ENCODE peak calls at places on chromosome 20, in seven cellular contexts. N, Y, P, U, V, M and G are unnamed samples.

GRCh38 chr20:50727792-50728485 is 3.4 kb upstream of the PARD6B start:
- DNase-seq in N (no peak), Y (no peak), P (no peak), U (no peak), V (no peak), M (no peak), G (no peak)

GRCh38 chr20:36951198-36951976 is at the start of gene SAMHD1:
- DNase-seq in N (peak; percentile 99), Y (peak; percentile 98), P (peak; percentile 97), U (peak; percentile 98), V (peak; percentile 81), M (peak; percentile 71), G (peak; percentile 100)

GRCh38 chr20:63944078-63944941 is 11.9 kb downstream of the UCKL1 start:
- DNase-seq in N (no peak), Y (no peak), P (no peak), U (no peak), V (no peak), M (no peak), G (no peak)

GRCh38 chr20:1227121-1227582 is 1.3 kb downstream of the RAD21L1 start:
- DNase-seq in N (no peak), Y (no peak), P (no peak), U (no peak), V (no peak), M (no peak), G (no peak)

GRCh38 chr20:40953856-40954255 is 74.8 kb upstream of the TOP1 start:
- DNase-seq in N (no peak), Y (no peak), P (no peak), U (no peak), V (no peak), M (no peak), G (no peak)

GRCh38 chr20:4812641-4813075 is 90.9 kb downstream of the PRND start:
- DNase-seq in N (no peak), Y (no peak), P (no peak), U (no peak), V (no peak), M (no peak), G (no peak)

GRCh38 chr20:35726759-35727711 is 15.0 kb downstream of the RBM39 start:
- DNase-seq in N (no peak), Y (no peak), P (no peak), U (peak; percentile 65), V (no peak), M (no peak), G (no peak)

GRCh38 chr20:45845452-45845851 is 11.7 kb downstream of the ACOT8 start:
- DNase-seq in N (no peak), Y (no peak), P (no peak), U (no peak), V (no peak), M (no peak), G (no peak)

GRCh38 chr20:62766716-62767115 is 29.6 kb upstream of the MRGBP start:
- DNase-seq in N (peak; percentile 71), Y (no peak), P (no peak), U (peak; percentile 43), V (no peak), M (no peak), G (no peak)

GRCh38 chr20:45339084-45339483 is 9.1 kb downstream of the SDC4 start:
- DNase-seq in N (no peak), Y (no peak), P (no peak), U (no peak), V (no peak), M (no peak), G (no peak)

GRCh38 chr20:10067305-10067704 is 32.5 kb downstream of the ANKEF1 start:
- DNase-seq in N (no peak), Y (no peak), P (no peak), U (no peak), V (no peak), M (no peak), G (no peak)

GRCh38 chr20:62123450-62124118 is 1.3 kb downstream of the LSM14B start:
- DNase-seq in N (no peak), Y (no peak), P (no peak), U (no peak), V (no peak), M (no peak), G (no peak)

GRCh38 chr20:62396367-62397239 is 9.7 kb downstream of the RPS21 start:
- DNase-seq in N (no peak), Y (no peak), P (no peak), U (no peak), V (no peak), M (no peak), G (no peak)

GRCh38 chr20:56636701-56637100 is 7.6 kb downstream of the TFAP2C start:
- DNase-seq in N (peak; percentile 98), Y (no peak), P (no peak), U (no peak), V (no peak), M (no peak), G (no peak)

GRCh38 chr20:15576401-15576800 is 996.8 kb downstream of the KIF16B start:
- DNase-seq in N (no peak), Y (no peak), P (no peak), U (no peak), V (no peak), M (no peak), G (no peak)

GRCh38 chr20:33310327-33310899 is 27.4 kb downstream of the BPIFB1 start:
- DNase-seq in N (no peak), Y (no peak), P (no peak), U (no peak), V (no peak), M (no peak), G (no peak)

GRCh38 chr20:3763691-3764601 is 3.6 kb downstream of the ADISSP start:
- DNase-seq in N (no peak), Y (no peak), P (no peak), U (peak; percentile 35), V (no peak), M (no peak), G (no peak)

GRCh38 chr20:10034717-10035571 is at the start of gene ANKEF1:
- DNase-seq in N (peak; percentile 94), Y (peak; percentile 89), P (peak; percentile 68), U (peak; percentile 91), V (peak; percentile 56), M (peak; percentile 73), G (peak; percentile 79)

GRCh38 chr20:4065405-4065841 is 50.1 kb upstream of the RNF24 start:
- DNase-seq in N (peak; percentile 49), Y (no peak), P (no peak), U (no peak), V (no peak), M (no peak), G (no peak)

GRCh38 chr20:40090236-40090635 is 598.8 kb downstream of the MAFB start:
- DNase-seq in N (no peak), Y (no peak), P (no peak), U (no peak), V (no peak), M (no peak), G (no peak)

GRCh38 chr20:54209216-54209813 is 1.4 kb downstream of the PFDN4 start:
- DNase-seq in N (no peak), Y (no peak), P (no peak), U (no peak), V (no peak), M (no peak), G (no peak)

GRCh38 chr20:14355791-14356190 is 18.4 kb upstream of the FLRT3 start:
- DNase-seq in N (no peak), Y (no peak), P (no peak), U (no peak), V (no peak), M (no peak), G (no peak)

GRCh38 chr20:46252352-46253091 is 55.8 kb downstream of the CDH22 start:
- DNase-seq in N (no peak), Y (no peak), P (no peak), U (no peak), V (no peak), M (no peak), G (no peak)

GRCh38 chr20:2542361-2542760 is 6.0 kb downstream of the TMC2 start:
- DNase-seq in N (no peak), Y (no peak), P (no peak), U (no peak), V (no peak), M (no peak), G (no peak)

GRCh38 chr20:2417142-2417541 is 36.4 kb downstream of the TGM6 start:
- DNase-seq in N (no peak), Y (no peak), P (no peak), U (no peak), V (no peak), M (no peak), G (no peak)

GRCh38 chr20:63359164-63359934 is 1.8 kb downstream of the CHRNA4 start:
- DNase-seq in N (no peak), Y (peak; percentile 45), P (no peak), U (no peak), V (no peak), M (no peak), G (no peak)

GRCh38 chr20:57748601-57749130 is 38.9 kb upstream of the PMEPA1 start:
- DNase-seq in N (peak; percentile 97), Y (peak; percentile 36), P (peak; percentile 73), U (peak; percentile 74), V (peak; percentile 29), M (peak; percentile 35), G (peak; percentile 31)

GRCh38 chr20:17533396-17533795 is 2.2 kb upstream of the BFSP1 start:
- DNase-seq in N (peak; percentile 61), Y (peak; percentile 44), P (no peak), U (no peak), V (no peak), M (no peak), G (peak; percentile 56)

GRCh38 chr20:2109425-2110210 is 8.0 kb downstream of the STK35 start:
- DNase-seq in N (no peak), Y (peak; percentile 59), P (no peak), U (no peak), V (no peak), M (no peak), G (no peak)

GRCh38 chr20:3163099-3164042 is 3.7 kb upstream of the FASTKD5 start:
- DNase-seq in N (no peak), Y (no peak), P (no peak), U (no peak), V (no peak), M (no peak), G (no peak)

GRCh38 chr20:23308024-23308423 is 42.6 kb upstream of the NXT1 start:
- DNase-seq in N (no peak), Y (no peak), P (no peak), U (no peak), V (no peak), M (no peak), G (no peak)

GRCh38 chr20:57459897-57460663 is 64.9 kb downstream of the CTCFL start:
- DNase-seq in N (no peak), Y (no peak), P (no peak), U (no peak), V (no peak), M (no peak), G (no peak)

GRCh38 chr20:48761023-48761785 is 66.6 kb downstream of the PREX1 start:
- DNase-seq in N (no peak), Y (no peak), P (no peak), U (peak; percentile 75), V (peak; percentile 38), M (peak; percentile 36), G (no peak)